ENCODE peak calls at places on chromosome 20, in ten cellular contexts. N, M, F, W, T, Z, A, P, S and H are unnamed samples.

GRCh38 chr20:21109144-21109543 is 3.0 kb upstream of the LINC00237 start:
- DNase-seq in P (no peak), S (no peak), T (no peak), W (peak), N (peak), A (no peak), Z (no peak), F (no peak), M (no peak), H (no peak)

GRCh38 chr20:17710379-17711305 is 10.9 kb downstream of the BANF2 start:
- DNase-seq in S (no peak), W (no peak), T (no peak), N (no peak), A (peak), M (no peak), Z (no peak), F (no peak), P (no peak), H (no peak)

GRCh38 chr20:6756961-6757595 is 10.4 kb upstream of the BMP2 start:
- DNase-seq in Z (peak), A (no peak), N (no peak), F (no peak), S (no peak), P (no peak), M (no peak), T (no peak), W (no peak), H (peak)

GRCh38 chr20:35355372-35355771 is 56.4 kb downstream of the UQCC1 start:
- DNase-seq in Z (no peak), A (no peak), T (no peak), F (no peak), P (no peak), W (no peak), M (no peak), N (no peak), S (no peak), H (no peak)

GRCh38 chr20:25848222-25848621 is 151.6 kb upstream of the ZNF337 start:
- DNase-seq in T (no peak), A (no peak), N (no peak), S (no peak), M (no peak), W (no peak), P (no peak), Z (no peak), F (no peak), H (no peak)

GRCh38 chr20:34977365-34978091 is 21.9 kb downstream of the MYH7B start:
- DNase-seq in A (peak), F (no peak), M (no peak), Z (no peak), N (no peak), P (no peak), S (no peak), T (no peak), W (no peak), H (no peak)

GRCh38 chr20:63453029-63453523 is 19.4 kb downstream of the KCNQ2 start:
- DNase-seq in M (peak), N (no peak), Z (no peak), T (no peak), W (no peak), A (peak), F (no peak), S (peak), P (no peak), H (no peak)

GRCh38 chr20:63611646-63612045 is 15.3 kb downstream of the GMEB2 start:
- DNase-seq in M (no peak), A (no peak), P (no peak), T (no peak), F (no peak), S (no peak), N (no peak), Z (no peak), W (no peak), H (no peak)

GRCh38 chr20:46323557-46323956 is 15.3 kb upstream of the CDH22 start:
- DNase-seq in T (no peak), W (no peak), A (no peak), P (no peak), F (no peak), N (no peak), S (no peak), M (no peak), Z (peak), H (peak)

GRCh38 chr20:4633780-4634179 is 87.9 kb upstream of the PRND start:
- DNase-seq in W (peak), T (peak), Z (no peak), A (no peak), N (peak), S (no peak), P (no peak), F (no peak), M (no peak), H (no peak)

GRCh38 chr20:18001131-18001921 is 32.5 kb downstream of the MGME1 start:
- DNase-seq in F (no peak), T (peak), Z (no peak), A (peak), S (peak), M (peak), N (peak), P (no peak), W (peak), H (no peak)

GRCh38 chr20:59948828-59949720 is 8.9 kb downstream of the FAM217B start:
- DNase-seq in T (peak), M (peak), A (no peak), F (peak), Z (peak), W (peak), S (peak), P (peak), N (peak), H (peak)

GRCh38 chr20:45014671-45015415 is 48.5 kb downstream of the STK4 start:
- DNase-seq in W (peak), Z (no peak), S (no peak), N (peak), T (no peak), A (no peak), M (peak), P (no peak), F (no peak), H (no peak)

GRCh38 chr20:5024103-5024502 is 22.8 kb upstream of the SLC23A2 start:
- DNase-seq in W (no peak), A (no peak), F (no peak), P (no peak), S (no peak), T (no peak), N (no peak), M (no peak), Z (no peak), H (no peak)

GRCh38 chr20:63502671-63503172 is 3.8 kb upstream of the EEF1A2 start:
- DNase-seq in F (no peak), T (no peak), P (no peak), N (no peak), A (no peak), W (no peak), S (no peak), Z (no peak), M (no peak), H (peak)

GRCh38 chr20:40506567-40506966 is 182.5 kb downstream of the MAFB start:
- DNase-seq in W (peak), F (no peak), A (peak), P (peak), Z (no peak), T (peak), N (peak), S (peak), M (peak), H (no peak)

GRCh38 chr20:11786108-11786507 is 131.6 kb upstream of the BTBD3 start:
- DNase-seq in A (no peak), Z (no peak), W (no peak), M (no peak), T (no peak), P (no peak), N (no peak), F (no peak), S (no peak), H (no peak)

GRCh38 chr20:63978319-63979220 is 872 bp downstream of the SAMD10 start:
- DNase-seq in N (peak), S (peak), P (peak), M (peak), W (peak), Z (peak), F (peak), T (peak), A (peak), H (peak)

GRCh38 chr20:64006902-64007301 is 26.0 kb downstream of the PRPF6 start:
- DNase-seq in S (no peak), T (no peak), A (no peak), M (no peak), F (no peak), P (no peak), W (no peak), N (no peak), Z (peak), H (peak)

GRCh38 chr20:62064788-62065668 is 653 bp downstream of the TAF4 start:
- DNase-seq in W (peak), F (no peak), Z (no peak), N (peak), M (peak), T (peak), P (no peak), A (no peak), S (no peak), H (peak)

GRCh38 chr20:2576317-2576727 is 39.9 kb downstream of the TMC2 start:
- DNase-seq in Z (no peak), P (no peak), S (no peak), F (no peak), W (no peak), A (no peak), N (no peak), M (no peak), T (no peak), H (peak)

GRCh38 chr20:6802227-6802626 is 34.7 kb downstream of the BMP2 start:
- DNase-seq in N (no peak), P (no peak), M (no peak), Z (no peak), T (peak), S (no peak), F (no peak), A (no peak), W (no peak), H (no peak)

GRCh38 chr20:24790746-24791283 is 158.3 kb upstream of the CST7 start:
- DNase-seq in Z (no peak), T (no peak), A (no peak), F (no peak), W (no peak), M (no peak), P (no peak), S (no peak), N (no peak), H (peak)

GRCh38 chr20:53883098-53883762 is 187.2 kb downstream of the BCAS1 start:
- DNase-seq in T (no peak), W (peak), S (no peak), N (peak), M (no peak), P (no peak), Z (no peak), A (no peak), F (no peak), H (no peak)